ENCODE peak calls at places on chromosomes 13 and 19, in four cellular contexts. P is mammary epithelial cell, O is pancreas, S is fibroblast of the aortic adventitia. T is an unnamed sample.

GRCh38 chr19:22144394-22144793 is 52.4 kb downstream of the ZNF676 start:
- DNase-seq in O (no peak), S (peak; percentile 11), P (peak; percentile 2), T (no peak)

GRCh38 chr19:57324992-57325391 is 4.7 kb downstream of the ZNF543 start:
- DNase-seq in P (no peak), O (no peak), S (no peak), T (no peak)

GRCh38 chr19:18803550-18804138 is 12.5 kb upstream of the COMP start:
- DNase-seq in P (no peak), O (no peak), S (no peak), T (no peak)

GRCh38 chr13:19618925-19619324 is 14.5 kb upstream of the MPHOSPH8 start:
- DNase-seq in P (no peak), S (peak; percentile 51), O (no peak), T (peak; percentile 23)

GRCh38 chr13:24564881-24565280 is 52.3 kb upstream of the PARP4 start:
- DNase-seq in S (no peak), O (no peak), P (no peak), T (no peak)

GRCh38 chr19:31126236-31126635 is 223.0 kb downstream of the TSHZ3 start:
- DNase-seq in O (no peak), P (no peak), S (peak; percentile 11), T (no peak)

GRCh38 chr13:37490176-37490575 is 108.4 kb downstream of the POSTN start:
- DNase-seq in S (no peak), P (no peak), O (no peak), T (no peak)

GRCh38 chr13:38783992-38784875 is 97.4 kb downstream of the FREM2 start:
- DNase-seq in S (no peak), P (no peak), O (peak; percentile 49), T (peak; percentile 28)

GRCh38 chr13:110546933-110547332 is 14.6 kb downstream of the RAB20 start:
- DNase-seq in P (peak; percentile 41), O (peak; percentile 88), S (peak; percentile 90), T (peak; percentile 60)

GRCh38 chr19:40567750-40568494 is 8.8 kb upstream of the SHKBP1 start:
- DNase-seq in S (no peak), P (no peak), O (no peak), T (no peak)

GRCh38 chr19:14476663-14477401 is 1.7 kb upstream of the PTGER1 start:
- DNase-seq in S (peak; percentile 89), O (no peak), P (peak; percentile 71), T (no peak)

GRCh38 chr13:113859311-113860050 is 4.4 kb downstream of the GAS6 start:
- DNase-seq in O (no peak), P (no peak), S (no peak), T (no peak)

GRCh38 chr19:50465986-50466771 is 10.1 kb upstream of the EMC10 start:
- DNase-seq in P (no peak), O (no peak), S (no peak), T (peak; percentile 58)

GRCh38 chr19:24060687-24061356 is 26.2 kb upstream of the ZNF254 start:
- DNase-seq in S (no peak), P (peak; percentile 85), O (no peak), T (no peak)

GRCh38 chr19:17043744-17044143 is 17.1 kb upstream of the CPAMD8 start:
- DNase-seq in O (no peak), S (no peak), P (no peak), T (no peak)

GRCh38 chr19:14031719-14032480 is at the start of gene IL27RA:
- DNase-seq in P (peak; percentile 61), S (peak; percentile 29), O (peak; percentile 58), T (peak; percentile 59)

GRCh38 chr19:18951721-18952281 is 10.8 kb upstream of the HOMER3 start:
- DNase-seq in O (no peak), P (peak; percentile 96), S (peak; percentile 53), T (no peak)

GRCh38 chr13:50128406-50129048 is 113.3 kb downstream of the KCNRG start:
- DNase-seq in S (no peak), P (no peak), O (no peak), T (no peak)

GRCh38 chr19:18049390-18049789 is 37.3 kb downstream of the IL12RB1 start:
- DNase-seq in O (peak; percentile 84), S (peak; percentile 59), P (no peak), T (no peak)

GRCh38 chr19:34555447-34555846 is 73.9 kb downstream of the WTIP start:
- DNase-seq in O (no peak), P (peak; percentile 9), S (peak; percentile 2), T (peak; percentile 36)

GRCh38 chr19:34559045-34559444 is 77.5 kb downstream of the WTIP start:
- DNase-seq in S (no peak), O (no peak), P (no peak), T (no peak)

GRCh38 chr19:34560229-34560628 is 78.7 kb downstream of the WTIP start:
- DNase-seq in O (no peak), S (no peak), P (no peak), T (no peak)

GRCh38 chr19:34556500-34556899 is 74.9 kb downstream of the WTIP start:
- DNase-seq in S (peak; percentile 63), P (peak; percentile 14), O (peak; percentile 46), T (peak; percentile 60)
- TF ChIP-seq CTCF in S (no peak), P (peak; percentile 43), O (peak; percentile 51), T (peak; percentile 16)

DNA sequence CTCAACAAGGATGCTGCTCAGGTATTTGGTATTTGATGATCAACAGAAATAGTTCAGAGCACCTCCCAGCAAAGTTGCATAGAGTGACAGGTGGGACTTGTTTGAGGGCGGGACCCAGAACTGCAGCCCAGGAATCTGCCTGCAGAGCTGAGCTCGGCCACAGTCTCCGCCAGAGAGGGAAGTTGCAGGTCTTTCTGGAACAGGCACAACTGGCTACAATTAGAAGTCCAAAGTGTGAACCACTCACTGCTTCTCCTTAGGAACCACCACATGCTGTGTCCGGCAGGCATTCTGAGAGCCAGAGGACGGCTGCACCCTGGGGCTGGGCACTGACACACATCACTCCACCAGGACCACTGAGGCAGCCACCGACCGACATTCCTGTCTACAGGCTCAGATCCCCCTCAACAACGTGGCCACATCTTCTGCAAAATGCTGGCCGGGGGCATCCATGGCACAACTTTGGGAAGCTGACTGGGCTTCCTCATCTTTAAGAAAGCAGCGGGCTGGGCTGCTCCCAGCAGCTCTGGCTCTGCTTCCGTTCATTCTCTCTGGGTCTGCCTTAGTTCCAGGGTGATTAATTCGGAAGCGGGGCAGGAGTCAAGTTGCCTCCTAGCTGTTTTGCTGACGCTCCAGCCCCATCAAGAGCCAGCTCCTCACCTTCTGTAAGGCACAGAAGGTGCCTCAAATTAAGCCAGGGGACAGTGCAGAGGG is 918 bp downstream of the SLC15A1 start:
- DNase-seq in O (no peak), P (no peak), S (peak; percentile 41), T (no peak)
- TF ChIP-seq CTCF in O (no peak), P (no peak), S (no peak), T (no peak)

DNA sequence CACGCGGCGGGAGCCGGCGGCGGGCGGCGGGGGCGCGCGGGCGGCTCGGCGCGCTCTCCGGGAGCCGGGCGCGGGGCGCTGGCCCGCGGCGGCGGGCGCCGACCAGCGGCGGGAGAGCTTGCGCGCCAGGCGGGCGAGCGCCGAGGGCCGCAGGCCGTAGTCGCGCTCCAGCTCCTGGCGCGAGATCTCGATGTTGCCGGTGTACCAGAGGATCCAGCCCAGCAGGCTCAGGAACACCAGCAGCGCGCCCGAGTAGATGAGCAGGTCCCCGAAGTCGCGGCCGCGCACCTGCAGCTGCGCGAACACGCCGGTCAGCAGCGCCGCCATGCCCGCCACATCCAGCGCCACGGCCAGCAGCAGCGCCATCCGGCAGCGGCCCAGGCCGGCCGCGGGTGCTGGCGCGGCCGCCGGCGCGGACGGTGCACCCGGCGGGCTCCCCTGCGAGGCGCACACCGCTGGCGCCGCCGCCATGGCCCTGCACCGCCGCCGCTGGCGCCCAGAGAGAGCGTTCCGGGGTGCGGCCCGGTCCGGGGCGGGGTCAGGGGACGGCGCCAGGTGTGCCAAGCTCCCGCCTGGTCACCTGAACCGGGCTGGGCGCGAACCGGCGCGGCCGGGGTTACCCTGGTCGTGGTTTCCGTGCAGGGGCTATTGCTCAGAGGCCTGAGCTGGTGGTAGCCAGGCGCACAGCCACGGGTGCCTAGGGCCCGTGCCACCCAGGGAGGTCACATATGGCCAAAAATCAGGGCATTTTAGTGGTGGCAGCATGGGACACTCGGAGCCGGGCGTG is at the start of gene TMEM238:
- DNase-seq in O (peak; percentile 70), P (peak; percentile 68), S (peak; percentile 56), T (peak; percentile 83)
- TF ChIP-seq CTCF in O (no peak), P (no peak), S (peak; percentile 11), T (no peak)

GRCh38 chr19:38952395-38953165 is 21.8 kb downstream of the MRPS12 start:
- DNase-seq in P (no peak), O (no peak), S (no peak), T (peak; percentile 77)
- TF ChIP-seq CTCF in P (peak; percentile 62), O (peak; percentile 19), S (no peak), T (peak; percentile 47)

DNA sequence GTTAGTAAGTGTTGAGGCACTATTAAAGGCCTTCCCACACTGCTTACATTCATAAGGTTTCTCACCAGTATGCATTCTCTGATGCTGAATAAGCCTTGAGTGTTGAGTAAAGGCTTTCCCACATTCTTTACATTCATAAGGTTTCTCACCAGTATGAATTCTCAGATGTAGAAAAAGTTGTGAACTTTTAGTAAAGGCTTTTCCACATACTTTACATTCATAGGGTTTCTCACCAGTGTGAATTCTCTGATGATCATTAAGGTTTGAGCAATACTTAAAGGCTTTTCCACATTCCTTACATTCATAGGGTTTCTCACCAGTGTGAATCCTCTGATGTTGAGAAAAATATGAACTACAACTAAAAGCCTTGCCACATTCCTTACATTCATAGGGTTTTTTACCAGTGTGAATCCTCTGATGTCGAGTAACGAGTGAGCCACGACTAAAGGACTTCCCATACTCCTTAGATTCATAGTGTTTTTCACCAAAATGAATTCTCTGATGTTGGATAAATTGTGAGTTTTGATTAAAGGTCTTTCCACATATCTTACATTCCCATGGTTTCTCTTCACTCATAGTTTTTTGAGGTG is 24.2 kb downstream of the ZNF829 start:
- DNase-seq in P (no peak), S (no peak), O (no peak), T (no peak)
- TF ChIP-seq CTCF in P (no peak), S (no peak), O (no peak), T (no peak)

GRCh38 chr19:39341122-39341719 is 1.0 kb upstream of the SAMD4B start:
- DNase-seq in P (no peak), O (peak; percentile 46), S (no peak), T (peak; percentile 20)
- TF ChIP-seq CTCF in P (no peak), O (no peak), S (peak; percentile 27), T (no peak)

T was measured in Calu3.